ENCODE peak calls at places on chromosomes 4 and X, in ten cellular contexts. V is cardiac fibroblast; M is esophagus muscularis mucosa; F is bronchial epithelial cell; E is left lung; I is astrocyte of the spinal cord; J is AG10803; L is AG04450; H is choroid plexus epithelial cell; D is CD4-positive, alpha-beta T cell. C is an unnamed sample.

GRCh38 chr4:121370729-121371325 is 10.0 kb downstream of the QRFPR start:
- DNase-seq in J (peak; percentile 43), I (peak; percentile 54), F (peak; percentile 39), V (peak; percentile 65), D (no peak), L (peak; percentile 1), M (no peak), E (no peak), H (peak; percentile 67), C (peak; percentile 43)

GRCh38 chr4:142282870-142283431 is 563.1 kb downstream of the INPP4B start:
- DNase-seq in L (no peak), D (no peak), M (no peak), E (no peak), V (peak; percentile 28), J (no peak), F (no peak), H (peak; percentile 41), I (peak; percentile 14), C (peak; percentile 47)

GRCh38 chr4:118816538-118817177 is 19.3 kb downstream of the SEC24D start:
- DNase-seq in D (no peak), E (no peak), V (peak; percentile 67), L (peak; percentile 15), M (no peak), F (peak; percentile 11), H (peak; percentile 67), I (peak; percentile 30), J (peak; percentile 25), C (no peak)

GRCh38 chr4:54998991-54999390 is 126.4 kb downstream of the KDR start:
- DNase-seq in J (peak; percentile 35), F (peak; percentile 27), D (no peak), E (no peak), V (peak; percentile 77), L (no peak), M (no peak), I (peak; percentile 64), H (peak; percentile 87), C (no peak)

GRCh38 chr4:2837904-2838496 is 5.6 kb upstream of the ADD1 start:
- DNase-seq in J (peak; percentile 62), L (no peak), F (no peak), D (peak; percentile 66), V (peak; percentile 69), H (peak; percentile 73), I (no peak), E (peak; percentile 62), M (no peak), C (no peak)

GRCh38 chrX:20354505-20354904 is 87.8 kb upstream of the RPS6KA3 start:
- DNase-seq in V (no peak), H (no peak), L (no peak), M (no peak), I (no peak), D (no peak), E (no peak), F (no peak), J (no peak), C (no peak)

GRCh38 chrX:132741706-132742105 is 216.7 kb downstream of the HS6ST2 start:
- DNase-seq in D (no peak), M (no peak), L (no peak), V (no peak), F (peak; percentile 59), H (peak; percentile 2), E (no peak), I (no peak), J (no peak), C (no peak)

GRCh38 chrX:11341274-11342256 is 48.4 kb downstream of the AMELX start:
- DNase-seq in M (peak; percentile 90), D (no peak), H (peak; percentile 90), I (peak; percentile 72), V (peak; percentile 91), J (peak; percentile 71), E (no peak), L (no peak), F (peak; percentile 88), C (no peak)

GRCh38 chr4:25970241-25970675 is 56.2 kb downstream of the SMIM20 start:
- DNase-seq in J (peak; percentile 16), I (peak; percentile 14), F (peak; percentile 23), D (no peak), V (peak; percentile 55), E (no peak), H (peak; percentile 70), M (no peak), L (no peak), C (no peak)

GRCh38 chr4:90121961-90122748 is 5.0 kb upstream of the CCSER1 start:
- DNase-seq in L (no peak), I (peak; percentile 42), D (no peak), V (peak; percentile 3), M (no peak), J (no peak), H (no peak), E (no peak), F (peak; percentile 83), C (no peak)

GRCh38 chr4:16078195-16078756 is 5.5 kb downstream of the PROM1 start:
- DNase-seq in E (no peak), F (peak; percentile 22), H (no peak), V (no peak), I (no peak), D (no peak), J (no peak), M (peak; percentile 50), L (no peak), C (no peak)

GRCh38 chr4:143225167-143225566 is 40.5 kb downstream of the USP38 start:
- DNase-seq in H (no peak), F (no peak), D (no peak), M (no peak), V (no peak), E (no peak), I (no peak), J (no peak), L (no peak), C (no peak)

GRCh38 chrX:120791013-120791643 is 84.5 kb downstream of the CT47B1 start:
- DNase-seq in H (peak; percentile 64), E (no peak), I (peak; percentile 80), F (peak; percentile 47), J (peak; percentile 87), L (no peak), V (peak; percentile 76), D (no peak), M (no peak), C (no peak)

GRCh38 chrX:103157511-103158316 is 57.2 kb upstream of the BEX4 start:
- DNase-seq in I (peak; percentile 40), E (no peak), V (peak; percentile 69), D (no peak), L (no peak), H (peak; percentile 61), F (peak; percentile 42), M (no peak), J (peak; percentile 37), C (peak; percentile 29)

DNA sequence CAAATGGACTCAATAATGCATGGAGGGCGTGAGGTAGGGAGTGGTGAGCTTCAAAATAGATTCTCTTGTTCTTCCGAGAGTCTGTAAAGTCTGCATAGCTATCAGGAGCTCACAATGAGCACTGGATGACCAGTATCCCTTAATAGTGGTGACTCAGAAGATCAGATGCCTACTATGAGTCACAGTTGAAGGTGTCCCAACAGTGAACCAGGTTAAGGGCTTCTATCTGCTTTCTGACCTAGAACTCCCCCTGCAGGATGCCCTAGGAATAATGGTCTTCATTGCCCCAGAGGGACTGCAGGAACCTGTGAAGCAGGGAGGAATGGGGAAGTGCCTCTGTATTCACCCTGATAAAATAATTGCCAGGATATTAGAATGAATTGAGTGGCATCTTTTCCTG is 22.1 kb downstream of the DGKK start:
- DNase-seq in H (no peak), M (no peak), E (no peak), F (peak; percentile 80), V (peak; percentile 4), J (no peak), L (no peak), D (no peak), I (no peak), C (no peak)
- TF ChIP-seq CTCF in H (no peak), M (no peak), E (no peak), F (peak; percentile 46), V (no peak), J (no peak), L (no peak), D (no peak), I (no peak), C (no peak)

DNA sequence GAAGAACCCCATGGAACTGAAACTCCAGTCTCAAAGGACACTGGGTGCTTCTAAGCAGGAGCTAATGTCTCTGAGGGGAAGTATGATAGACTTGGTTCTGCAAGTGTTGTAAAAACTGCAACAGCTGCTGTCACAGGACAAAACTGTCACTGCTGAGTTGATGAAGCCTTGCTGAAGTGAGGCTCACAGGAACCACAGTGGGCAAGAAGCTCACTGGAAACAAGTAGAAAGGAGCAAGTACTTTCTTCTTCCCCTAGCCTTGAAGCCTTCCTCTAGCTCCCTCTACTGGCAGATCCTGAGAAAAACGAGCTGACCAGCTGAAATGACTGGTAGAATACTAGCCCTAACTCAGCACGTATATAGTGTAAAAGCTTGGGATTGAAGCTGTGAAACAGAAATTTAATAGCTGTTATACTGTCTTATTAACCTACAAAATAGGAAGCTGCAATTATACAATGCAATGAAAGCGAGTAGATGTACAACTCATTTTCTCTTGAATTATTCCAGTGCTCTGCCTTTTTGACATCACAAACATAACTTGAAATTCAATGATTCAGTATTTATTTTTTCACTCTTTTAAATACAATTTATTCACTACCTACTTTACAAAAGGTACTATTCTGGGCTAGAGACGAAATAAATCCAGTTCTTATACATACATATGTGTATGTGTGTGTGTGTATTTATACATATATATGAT is 91.4 kb downstream of the GABRB1 start:
- DNase-seq in J (peak; percentile 54), F (peak; percentile 68), M (no peak), I (peak; percentile 85), E (no peak), L (peak; percentile 68), D (no peak), H (peak; percentile 90), V (peak; percentile 86), C (peak; percentile 65)
- TF ChIP-seq CTCF in J (peak; percentile 92), F (peak; percentile 89), M (peak; percentile 73), I (peak; percentile 95), E (peak; percentile 53), L (peak; percentile 95), D (peak; percentile 75), H (peak; percentile 94), V (peak; percentile 85), C (peak; percentile 93)

GRCh38 chr4:123833156-123833555 is 436.6 kb downstream of the SPRY1 start:
- DNase-seq in J (no peak), E (no peak), H (no peak), D (no peak), M (no peak), V (no peak), I (no peak), F (peak; percentile 81), L (peak; percentile 67), C (no peak)
- TF ChIP-seq CTCF in J (no peak), E (no peak), H (no peak), D (no peak), M (no peak), V (no peak), I (no peak), F (no peak), L (no peak), C (no peak)

DNA sequence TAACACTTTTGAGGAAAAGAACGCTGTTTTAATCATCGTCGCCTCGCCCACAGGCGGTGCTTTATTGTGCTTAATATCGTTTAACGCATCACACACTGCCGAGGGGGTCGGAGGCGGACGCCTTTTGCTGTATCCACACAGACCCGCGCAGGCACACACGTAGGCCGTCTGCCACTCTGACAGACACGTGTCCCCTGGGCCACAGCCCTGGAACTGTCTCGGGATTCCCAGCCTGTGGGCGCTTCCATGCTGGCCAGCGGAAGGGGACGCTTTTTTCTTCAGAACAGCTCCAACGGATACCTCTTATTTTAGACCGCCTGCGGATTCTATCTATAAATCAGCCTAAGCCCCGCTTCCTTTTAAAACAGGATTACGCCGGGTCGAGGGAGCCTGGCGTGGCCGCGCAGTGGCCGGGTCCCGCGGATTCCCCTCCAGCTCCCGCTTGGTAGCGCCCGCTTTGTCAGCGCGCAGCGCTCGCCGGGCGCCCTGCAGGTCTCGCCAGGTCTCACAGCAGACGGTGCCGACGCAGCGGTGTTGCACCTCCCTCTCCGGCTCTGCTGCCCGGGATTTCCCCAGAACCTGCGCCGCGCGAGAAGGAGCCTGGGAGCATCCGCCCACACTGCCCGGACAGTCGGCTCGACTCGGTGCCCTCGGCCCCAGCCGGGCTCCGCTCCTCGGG is at the start of gene NOCT:
- DNase-seq in M (peak; percentile 96), J (peak; percentile 89), L (peak; percentile 81), H (peak; percentile 97), F (peak; percentile 83), D (peak; percentile 82), I (peak; percentile 93), V (peak; percentile 95), E (peak; percentile 97), C (peak; percentile 79)
- TF ChIP-seq CTCF in M (peak; percentile 31), J (peak; percentile 3), L (no peak), H (no peak), F (peak; percentile 17), D (no peak), I (peak; percentile 5), V (peak; percentile 17), E (peak; percentile 40), C (peak; percentile 16)

C was measured in neural crest cell.